ENCODE peak calls at places on chromosomes 16 and 17, in four cellular contexts. Y, J, D and L are unnamed samples.

GRCh38 chr17:81599719-81600486 is 37.0 kb downstream of the NPLOC4 start:
- DNase-seq in Y (no peak), J (peak), D (peak), L (no peak)

GRCh38 chr16:3971706-3972105 is 91.2 kb upstream of the CREBBP start:
- DNase-seq in Y (no peak), J (peak), D (no peak), L (no peak)

GRCh38 chr17:3867606-3868005 is 21.6 kb upstream of the NCBP3 start:
- DNase-seq in Y (no peak), J (no peak), D (no peak), L (no peak)

GRCh38 chr16:12793120-12793889 is 10.4 kb downstream of the CPPED1 start:
- DNase-seq in Y (no peak), J (no peak), D (no peak), L (no peak)

GRCh38 chr17:34556951-34557350 is 22.4 kb upstream of the TMEM132E start:
- DNase-seq in Y (no peak), J (no peak), D (no peak), L (no peak)

GRCh38 chr16:2428051-2428786 is 1.0 kb upstream of the CCNF start:
- DNase-seq in Y (peak), J (no peak), D (no peak), L (peak)

GRCh38 chr17:9918804-9919352 is 13.8 kb upstream of the RCVRN start:
- DNase-seq in Y (no peak), J (no peak), D (no peak), L (no peak)

GRCh38 chr16:4071686-4072561 is 44.3 kb downstream of the ADCY9 start:
- DNase-seq in Y (no peak), J (no peak), D (no peak), L (no peak)

GRCh38 chr17:45222273-45222993 is 748 bp downstream of the FMNL1 start:
- DNase-seq in Y (no peak), J (no peak), D (no peak), L (no peak)

GRCh38 chr17:42436401-42436800 is 13.3 kb upstream of the CAVIN1 start:
- DNase-seq in Y (no peak), J (peak), D (peak), L (no peak)

GRCh38 chr17:42441717-42442565 is 16.7 kb upstream of the ATP6V0A1 start:
- DNase-seq in Y (no peak), J (no peak), D (no peak), L (no peak)

GRCh38 chr17:42438600-42439567 is 15.8 kb upstream of the CAVIN1 start:
- DNase-seq in Y (no peak), J (peak), D (peak), L (no peak)
- TF ChIP-seq CTCF in Y (peak), J (peak), D (peak), L (peak)

GRCh38 chr16:80029706-80030481 is 429.4 kb upstream of the MAF start:
- DNase-seq in Y (no peak), J (no peak), D (no peak), L (no peak)
- TF ChIP-seq CTCF in Y (no peak), J (no peak), D (no peak), L (no peak)

GRCh38 chr16:9680968-9681367 is 501.3 kb downstream of the GRIN2A start:
- DNase-seq in Y (no peak), J (no peak), D (no peak), L (no peak)
- TF ChIP-seq CTCF in Y (no peak), J (no peak), D (no peak), L (no peak)

DNA sequence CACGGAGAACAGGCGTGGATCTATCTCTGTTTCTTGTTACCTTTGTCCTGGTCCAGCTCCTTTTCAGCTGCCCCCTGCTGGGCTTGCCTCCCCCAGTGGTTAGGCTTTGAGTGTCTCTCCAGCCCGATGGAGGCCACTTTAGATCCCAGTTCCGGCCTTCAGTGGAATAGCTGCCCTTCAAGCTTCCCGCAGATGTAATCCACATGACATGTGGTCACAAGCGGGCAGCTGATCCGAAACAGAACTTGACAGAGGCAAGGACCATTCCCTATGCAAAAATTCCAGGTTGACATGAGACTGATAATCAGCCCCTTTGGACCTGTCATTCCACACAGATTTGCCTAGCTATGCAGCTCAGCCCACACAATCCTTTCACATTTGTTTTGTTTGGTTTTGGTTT is 40.6 kb upstream of the AQP8 start:
- DNase-seq in Y (no peak), J (no peak), D (no peak), L (no peak)
- TF ChIP-seq CTCF in Y (no peak), J (peak), D (no peak), L (no peak)

DNA sequence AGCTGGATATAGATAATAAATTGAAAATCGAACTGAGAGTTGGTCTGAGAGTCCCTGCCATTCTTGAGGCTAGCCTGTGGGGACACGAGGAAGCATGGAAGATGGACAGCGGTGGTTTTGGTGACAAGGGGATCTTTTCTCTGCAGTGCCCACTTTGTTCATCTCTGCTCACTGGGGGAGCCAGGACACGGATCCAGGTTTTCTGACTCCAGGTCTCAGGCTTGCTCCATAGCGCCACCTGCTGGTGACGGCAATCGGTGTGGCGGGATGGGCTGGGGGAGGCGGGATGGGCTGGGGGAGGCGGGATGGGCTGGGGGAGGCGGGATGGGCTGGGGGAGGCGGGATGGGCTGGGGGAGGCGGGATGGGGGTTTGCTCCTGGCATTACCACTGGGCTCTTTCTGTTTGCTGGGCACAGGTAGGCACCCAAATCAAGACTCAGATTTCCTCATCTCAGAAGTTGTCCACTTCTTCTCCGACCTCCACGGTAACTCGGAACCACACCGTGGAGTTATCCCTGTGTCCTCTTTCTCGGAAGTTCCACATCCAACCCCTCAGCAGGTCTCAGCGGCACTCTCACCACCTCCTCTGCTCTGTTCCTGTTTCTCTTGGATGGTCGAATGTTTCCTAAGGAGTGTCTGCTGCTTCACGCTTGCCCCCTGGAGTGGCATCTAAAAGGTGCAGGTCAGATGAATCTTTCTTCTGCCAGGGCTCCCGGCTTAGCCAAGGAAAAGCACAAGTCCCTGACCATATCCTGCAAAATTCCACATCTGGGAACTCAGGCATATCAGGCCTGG is 142.4 kb downstream of the CYLD start:
- DNase-seq in Y (peak), J (no peak), D (no peak), L (peak)
- TF ChIP-seq CTCF in Y (peak), J (peak), D (peak), L (peak)

DNA sequence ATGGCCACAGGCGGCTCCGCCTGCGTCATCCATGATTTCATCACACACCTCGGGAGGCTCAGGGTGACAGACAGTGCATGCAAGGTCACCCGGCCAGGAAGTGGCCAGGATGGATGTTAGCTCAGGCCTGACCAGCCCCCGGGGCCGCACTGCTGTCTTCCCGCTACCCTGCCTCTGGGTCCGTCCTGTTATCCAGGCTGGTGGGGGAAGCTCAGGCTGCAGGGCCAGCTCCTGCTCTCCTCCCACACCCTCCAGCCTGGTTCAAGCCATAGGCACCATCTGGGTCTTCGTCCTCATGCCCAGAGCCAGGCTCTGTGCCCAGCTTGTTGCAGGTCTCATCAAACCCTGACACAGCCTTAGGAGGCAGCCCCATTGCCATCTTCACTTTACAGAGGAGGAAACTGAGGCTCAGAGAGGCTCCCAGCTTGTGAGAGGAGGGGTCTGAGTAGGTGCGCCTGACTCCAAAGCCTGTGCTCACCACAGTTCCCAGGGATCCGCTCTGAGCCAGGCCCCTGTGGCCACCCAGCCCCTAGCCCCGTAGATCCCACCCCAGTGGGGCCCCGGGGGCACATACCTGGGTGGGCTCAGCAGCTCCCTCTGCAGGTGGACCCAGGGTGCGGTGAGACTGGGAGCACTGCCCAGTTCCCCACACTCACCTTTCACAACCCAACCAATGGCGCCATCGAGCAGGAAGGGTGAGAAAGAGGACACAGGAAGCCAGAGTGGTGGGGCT is 414 bp upstream of the ADGRG3 start:
- DNase-seq in Y (no peak), J (peak), D (no peak), L (no peak)
- TF ChIP-seq CTCF in Y (no peak), J (peak), D (no peak), L (peak)

GRCh38 chr17:75521290-75521689 is 4.2 kb upstream of the LLGL2 start:
- DNase-seq in Y (no peak), J (no peak), D (no peak), L (no peak)

GRCh38 chr17:75516619-75517276 is 420 bp downstream of the TSEN54 start:
- DNase-seq in Y (peak), J (no peak), D (peak), L (no peak)

GRCh38 chr17:75517277-75517865 is 1.0 kb downstream of the TSEN54 start:
- DNase-seq in Y (no peak), J (no peak), D (no peak), L (no peak)

GRCh38 chr17:75518201-75518600 is 1.9 kb downstream of the TSEN54 start:
- DNase-seq in Y (no peak), J (no peak), D (no peak), L (peak)

GRCh38 chr17:75518983-75519540 is 2.7 kb downstream of the TSEN54 start:
- DNase-seq in Y (no peak), J (no peak), D (no peak), L (no peak)
- TF ChIP-seq CTCF in Y (no peak), J (no peak), D (no peak), L (no peak)

GRCh38 chr16:87417511-87417910 is 25.4 kb downstream of the MAP1LC3B start:
- DNase-seq in Y (no peak), J (no peak), D (no peak), L (no peak)

GRCh38 chr16:87416826-87417471 is 24.8 kb downstream of the MAP1LC3B start:
- DNase-seq in Y (no peak), J (peak), D (peak), L (peak)

GRCh38 chr16:87418216-87418615 is 26.1 kb downstream of the MAP1LC3B start:
- DNase-seq in Y (no peak), J (no peak), D (no peak), L (no peak)

GRCh38 chr16:87419971-87420370 is 27.8 kb downstream of the MAP1LC3B start:
- DNase-seq in Y (no peak), J (no peak), D (no peak), L (no peak)

DNA sequence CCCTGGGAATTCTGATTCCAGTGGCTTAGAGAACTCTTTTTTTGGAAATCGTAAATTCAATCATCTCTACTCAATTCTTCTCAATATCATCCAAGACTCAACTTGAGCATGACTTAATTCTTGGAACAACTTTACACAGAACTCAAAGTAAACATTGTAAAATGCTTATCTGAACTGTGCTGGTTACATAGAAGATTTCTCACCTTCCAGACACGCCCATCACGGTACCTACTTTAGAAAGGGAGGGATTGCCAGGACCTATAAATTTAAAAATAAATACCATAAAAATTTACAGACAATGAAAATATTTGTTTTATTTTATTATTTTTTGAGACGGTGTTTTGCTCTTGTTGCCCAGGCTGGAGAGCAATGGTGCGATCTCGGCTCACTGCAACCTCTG is 26.5 kb downstream of the MAP1LC3B start:
- DNase-seq in Y (no peak), J (no peak), D (no peak), L (no peak)
- TF ChIP-seq CTCF in Y (no peak), J (no peak), D (no peak), L (no peak)